ENCODE peak calls at places on chromosome 13, in nine cellular contexts. One of them, this sample, is unnamed.

GRCh38 chr13:51643882-51644281 is 59.6 kb downstream of the WDFY2 start:
- DNase-seq in mammary epithelial cell: peak; percentile 81
- DNase-seq in neural crest cell: no peak
- DNase-seq in HFF-Myc: peak; percentile 89
- DNase-seq in fibroblast of lung: peak; percentile 97
- DNase-seq in MM.1S: no peak
- DNase-seq in bronchial epithelial cell: peak; percentile 94
- DNase-seq in choroid plexus epithelial cell: peak; percentile 95
- DNase-seq in hepatocyte: no peak
- DNase-seq in this sample: peak; percentile 86

GRCh38 chr13:41054212-41054877 is 7.0 kb upstream of the WBP4 start:
- DNase-seq in bronchial epithelial cell: peak; percentile 56
- DNase-seq in hepatocyte: peak; percentile 76
- DNase-seq in HFF-Myc: peak; percentile 51
- DNase-seq in mammary epithelial cell: peak; percentile 48
- DNase-seq in fibroblast of lung: peak; percentile 66
- DNase-seq in choroid plexus epithelial cell: peak; percentile 78
- DNase-seq in neural crest cell: peak; percentile 9
- DNase-seq in MM.1S: peak; percentile 58
- DNase-seq in this sample: peak; percentile 65

GRCh38 chr13:74145249-74145970 is 11.2 kb upstream of the KLF12 start:
- DNase-seq in MM.1S: no peak
- DNase-seq in mammary epithelial cell: no peak
- DNase-seq in neural crest cell: no peak
- DNase-seq in bronchial epithelial cell: no peak
- DNase-seq in fibroblast of lung: peak; percentile 81
- DNase-seq in hepatocyte: peak; percentile 23
- DNase-seq in HFF-Myc: no peak
- DNase-seq in choroid plexus epithelial cell: peak; percentile 75
- DNase-seq in this sample: no peak

GRCh38 chr13:98482476-98483444 is 94.1 kb downstream of the STK24 start:
- DNase-seq in mammary epithelial cell: peak; percentile 67
- DNase-seq in neural crest cell: no peak
- DNase-seq in MM.1S: no peak
- DNase-seq in HFF-Myc: no peak
- DNase-seq in fibroblast of lung: peak; percentile 73
- DNase-seq in choroid plexus epithelial cell: peak; percentile 73
- DNase-seq in bronchial epithelial cell: peak; percentile 44
- DNase-seq in hepatocyte: no peak
- DNase-seq in this sample: peak; percentile 40

GRCh38 chr13:99893567-99893966 is 78.0 kb downstream of the ZIC5 start:
- DNase-seq in mammary epithelial cell: no peak
- DNase-seq in bronchial epithelial cell: no peak
- DNase-seq in fibroblast of lung: no peak
- DNase-seq in HFF-Myc: no peak
- DNase-seq in neural crest cell: no peak
- DNase-seq in hepatocyte: no peak
- DNase-seq in MM.1S: no peak
- DNase-seq in choroid plexus epithelial cell: no peak
- DNase-seq in this sample: no peak

GRCh38 chr13:75368167-75368566 is 113.8 kb downstream of the TBC1D4 start:
- DNase-seq in neural crest cell: no peak
- DNase-seq in HFF-Myc: no peak
- DNase-seq in choroid plexus epithelial cell: peak; percentile 91
- DNase-seq in MM.1S: no peak
- DNase-seq in mammary epithelial cell: peak; percentile 62
- DNase-seq in hepatocyte: peak; percentile 29
- DNase-seq in bronchial epithelial cell: peak; percentile 54
- DNase-seq in fibroblast of lung: peak; percentile 96
- DNase-seq in this sample: peak; percentile 53

GRCh38 chr13:41668130-41668757 is 210.9 kb downstream of the RGCC start:
- DNase-seq in MM.1S: peak; percentile 53
- DNase-seq in hepatocyte: peak; percentile 88
- DNase-seq in mammary epithelial cell: peak; percentile 82
- DNase-seq in fibroblast of lung: peak; percentile 90
- DNase-seq in HFF-Myc: peak; percentile 80
- DNase-seq in neural crest cell: peak; percentile 20
- DNase-seq in bronchial epithelial cell: peak; percentile 88
- DNase-seq in choroid plexus epithelial cell: peak; percentile 98
- DNase-seq in this sample: peak; percentile 91

GRCh38 chr13:52162279-52163101 is 3.1 kb upstream of the NEK3 start:
- DNase-seq in MM.1S: no peak
- DNase-seq in choroid plexus epithelial cell: peak; percentile 68
- DNase-seq in HFF-Myc: no peak
- DNase-seq in hepatocyte: no peak
- DNase-seq in bronchial epithelial cell: no peak
- DNase-seq in mammary epithelial cell: peak; percentile 49
- DNase-seq in neural crest cell: no peak
- DNase-seq in fibroblast of lung: peak; percentile 69
- DNase-seq in this sample: no peak

GRCh38 chr13:113225515-113225914 is 16.1 kb downstream of the CUL4A start:
- DNase-seq in neural crest cell: no peak
- DNase-seq in fibroblast of lung: no peak
- DNase-seq in HFF-Myc: no peak
- DNase-seq in choroid plexus epithelial cell: no peak
- DNase-seq in mammary epithelial cell: no peak
- DNase-seq in bronchial epithelial cell: no peak
- DNase-seq in hepatocyte: no peak
- DNase-seq in MM.1S: no peak
- DNase-seq in this sample: no peak

GRCh38 chr13:34352958-34353357 is 535.0 kb downstream of the RFC3 start:
- DNase-seq in bronchial epithelial cell: peak; percentile 58
- DNase-seq in neural crest cell: no peak
- DNase-seq in fibroblast of lung: peak; percentile 29
- DNase-seq in hepatocyte: no peak
- DNase-seq in choroid plexus epithelial cell: no peak
- DNase-seq in HFF-Myc: no peak
- DNase-seq in mammary epithelial cell: no peak
- DNase-seq in MM.1S: no peak
- DNase-seq in this sample: peak; percentile 42

GRCh38 chr13:93169980-93170379 is 56.6 kb upstream of the GPC6 start:
- DNase-seq in mammary epithelial cell: peak; percentile 100
- DNase-seq in bronchial epithelial cell: peak; percentile 99
- DNase-seq in neural crest cell: no peak
- DNase-seq in MM.1S: no peak
- DNase-seq in fibroblast of lung: peak; percentile 99
- DNase-seq in hepatocyte: peak; percentile 37
- DNase-seq in HFF-Myc: peak; percentile 35
- DNase-seq in choroid plexus epithelial cell: peak; percentile 89
- DNase-seq in this sample: peak; percentile 100

GRCh38 chr13:74575729-74576125 is 441.5 kb upstream of the KLF12 start:
- DNase-seq in mammary epithelial cell: peak; percentile 5
- DNase-seq in fibroblast of lung: peak; percentile 72
- DNase-seq in bronchial epithelial cell: no peak
- DNase-seq in HFF-Myc: no peak
- DNase-seq in hepatocyte: peak; percentile 69
- DNase-seq in neural crest cell: peak; percentile 63
- DNase-seq in MM.1S: peak; percentile 40
- DNase-seq in choroid plexus epithelial cell: peak; percentile 43
- DNase-seq in this sample: peak; percentile 47

GRCh38 chr13:103358245-103358932 is 292.2 kb upstream of the SLC10A2 start:
- DNase-seq in MM.1S: no peak
- DNase-seq in choroid plexus epithelial cell: no peak
- DNase-seq in neural crest cell: no peak
- DNase-seq in bronchial epithelial cell: no peak
- DNase-seq in hepatocyte: peak; percentile 19
- DNase-seq in fibroblast of lung: no peak
- DNase-seq in mammary epithelial cell: no peak
- DNase-seq in HFF-Myc: no peak
- DNase-seq in this sample: no peak

GRCh38 chr13:30395192-30396158 is 26.8 kb upstream of the UBE2L5 start:
- DNase-seq in HFF-Myc: peak; percentile 77
- DNase-seq in neural crest cell: no peak
- DNase-seq in bronchial epithelial cell: peak; percentile 94
- DNase-seq in fibroblast of lung: peak; percentile 91
- DNase-seq in hepatocyte: peak; percentile 93
- DNase-seq in MM.1S: peak; percentile 78
- DNase-seq in mammary epithelial cell: peak; percentile 87
- DNase-seq in choroid plexus epithelial cell: peak; percentile 98
- DNase-seq in this sample: peak; percentile 98

GRCh38 chr13:59829690-59830089 is 334.0 kb downstream of the DIAPH3 start:
- DNase-seq in hepatocyte: no peak
- DNase-seq in fibroblast of lung: peak; percentile 2
- DNase-seq in MM.1S: no peak
- DNase-seq in choroid plexus epithelial cell: no peak
- DNase-seq in neural crest cell: no peak
- DNase-seq in mammary epithelial cell: no peak
- DNase-seq in bronchial epithelial cell: peak; percentile 18
- DNase-seq in HFF-Myc: no peak
- DNase-seq in this sample: no peak

GRCh38 chr13:58992478-58993042 is 1171.2 kb downstream of the DIAPH3 start:
- DNase-seq in fibroblast of lung: no peak
- DNase-seq in HFF-Myc: no peak
- DNase-seq in neural crest cell: no peak
- DNase-seq in hepatocyte: no peak
- DNase-seq in mammary epithelial cell: peak; percentile 37
- DNase-seq in MM.1S: peak; percentile 22
- DNase-seq in choroid plexus epithelial cell: no peak
- DNase-seq in bronchial epithelial cell: no peak
- DNase-seq in this sample: no peak

GRCh38 chr13:45162821-45163220 is 38.0 kb downstream of the KCTD4 start:
- DNase-seq in choroid plexus epithelial cell: peak; percentile 85
- DNase-seq in bronchial epithelial cell: peak; percentile 95
- DNase-seq in hepatocyte: no peak
- DNase-seq in neural crest cell: no peak
- DNase-seq in MM.1S: no peak
- DNase-seq in mammary epithelial cell: peak; percentile 87
- DNase-seq in HFF-Myc: peak; percentile 53
- DNase-seq in fibroblast of lung: peak; percentile 93
- DNase-seq in this sample: peak; percentile 88

GRCh38 chr13:104043184-104043583 is 977.0 kb upstream of the SLC10A2 start:
- DNase-seq in bronchial epithelial cell: peak; percentile 24
- DNase-seq in choroid plexus epithelial cell: peak; percentile 43
- DNase-seq in fibroblast of lung: peak; percentile 17
- DNase-seq in neural crest cell: no peak
- DNase-seq in MM.1S: no peak
- DNase-seq in hepatocyte: no peak
- DNase-seq in mammary epithelial cell: peak; percentile 13
- DNase-seq in HFF-Myc: no peak
- DNase-seq in this sample: peak; percentile 30

DNA sequence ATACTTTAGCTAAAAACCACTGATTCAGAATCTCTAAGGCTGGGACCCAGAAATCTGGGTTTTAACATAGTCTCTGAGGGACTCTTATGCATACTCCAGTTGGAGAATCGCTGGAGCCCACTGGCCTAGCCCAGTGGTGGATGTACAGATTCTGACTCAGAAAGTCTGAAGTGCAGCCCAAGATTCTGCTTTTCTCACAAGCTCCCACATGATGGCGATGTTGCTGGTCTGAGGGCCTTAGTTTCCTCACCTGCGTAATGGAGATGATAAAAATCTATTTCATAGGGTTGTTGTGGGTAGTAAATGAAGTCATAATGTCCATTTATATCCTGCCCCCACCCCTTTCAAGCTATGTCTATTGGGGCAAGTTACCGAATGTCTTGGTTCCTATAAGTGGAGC is 7.7 kb upstream of the CDADC1 start:
- DNase-seq in bronchial epithelial cell: peak; percentile 50
- DNase-seq in choroid plexus epithelial cell: peak; percentile 64
- DNase-seq in neural crest cell: no peak
- DNase-seq in HFF-Myc: no peak
- DNase-seq in hepatocyte: peak; percentile 32
- DNase-seq in fibroblast of lung: peak; percentile 35
- DNase-seq in mammary epithelial cell: peak; percentile 39
- DNase-seq in MM.1S: peak; percentile 16
- DNase-seq in this sample: peak; percentile 60
- TF ChIP-seq CTCF in bronchial epithelial cell: peak; percentile 56
- TF ChIP-seq CTCF in choroid plexus epithelial cell: peak; percentile 84
- TF ChIP-seq CTCF in neural crest cell: peak; percentile 49
- TF ChIP-seq CTCF in HFF-Myc: peak; percentile 56
- TF ChIP-seq CTCF in hepatocyte: peak; percentile 40
- TF ChIP-seq CTCF in fibroblast of lung: peak; percentile 66
- TF ChIP-seq CTCF in mammary epithelial cell: peak; percentile 57
- TF ChIP-seq CTCF in MM.1S: peak; percentile 39
- TF ChIP-seq CTCF in this sample: peak; percentile 64

DNA sequence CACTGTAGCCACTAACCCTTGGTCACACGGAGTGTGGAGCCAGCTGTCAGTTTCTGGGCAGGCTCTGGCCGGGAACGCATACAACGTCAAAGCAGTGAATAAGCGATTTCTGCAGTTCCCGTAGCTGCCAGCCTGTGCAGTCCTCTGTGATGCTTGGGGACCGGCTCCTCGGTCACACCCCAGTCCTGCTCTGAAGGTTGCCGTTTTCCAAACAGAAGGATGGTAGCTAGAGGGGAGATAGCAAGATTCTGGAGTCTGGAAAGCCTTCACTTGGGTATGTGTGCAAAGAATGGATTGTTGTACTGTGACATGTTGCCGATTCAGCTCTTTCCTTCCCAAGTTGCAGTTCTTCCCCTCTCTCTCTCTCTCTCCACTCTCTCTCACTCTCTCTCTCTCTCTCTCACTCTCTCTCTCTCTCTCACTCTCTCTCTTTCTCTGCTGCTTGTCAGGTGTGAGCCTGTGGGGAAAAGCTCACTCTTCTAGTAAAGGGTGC is 38.7 kb upstream of the C1QTNF9 start:
- DNase-seq in bronchial epithelial cell: peak; percentile 50
- DNase-seq in HFF-Myc: no peak
- DNase-seq in hepatocyte: peak; percentile 46
- DNase-seq in MM.1S: no peak
- DNase-seq in fibroblast of lung: peak; percentile 62
- DNase-seq in choroid plexus epithelial cell: peak; percentile 62
- DNase-seq in mammary epithelial cell: peak; percentile 28
- DNase-seq in neural crest cell: peak; percentile 39
- DNase-seq in this sample: peak; percentile 46
- TF ChIP-seq CTCF in bronchial epithelial cell: no peak
- TF ChIP-seq CTCF in HFF-Myc: no peak
- TF ChIP-seq CTCF in hepatocyte: peak; percentile 19
- TF ChIP-seq CTCF in MM.1S: no peak
- TF ChIP-seq CTCF in fibroblast of lung: no peak
- TF ChIP-seq CTCF in choroid plexus epithelial cell: no peak
- TF ChIP-seq CTCF in mammary epithelial cell: no peak
- TF ChIP-seq CTCF in neural crest cell: no peak
- TF ChIP-seq CTCF in this sample: no peak

GRCh38 chr13:28483313-28483931 is 11.5 kb downstream of the FLT1 start:
- DNase-seq in fibroblast of lung: no peak
- DNase-seq in hepatocyte: no peak
- DNase-seq in HFF-Myc: no peak
- DNase-seq in choroid plexus epithelial cell: no peak
- DNase-seq in bronchial epithelial cell: no peak
- DNase-seq in mammary epithelial cell: no peak
- DNase-seq in MM.1S: no peak
- DNase-seq in neural crest cell: no peak
- DNase-seq in this sample: no peak
- TF ChIP-seq CTCF in fibroblast of lung: no peak
- TF ChIP-seq CTCF in hepatocyte: peak; percentile 23
- TF ChIP-seq CTCF in HFF-Myc: no peak
- TF ChIP-seq CTCF in choroid plexus epithelial cell: no peak
- TF ChIP-seq CTCF in bronchial epithelial cell: no peak
- TF ChIP-seq CTCF in mammary epithelial cell: no peak
- TF ChIP-seq CTCF in MM.1S: no peak
- TF ChIP-seq CTCF in neural crest cell: no peak
- TF ChIP-seq CTCF in this sample: peak; percentile 11

DNA sequence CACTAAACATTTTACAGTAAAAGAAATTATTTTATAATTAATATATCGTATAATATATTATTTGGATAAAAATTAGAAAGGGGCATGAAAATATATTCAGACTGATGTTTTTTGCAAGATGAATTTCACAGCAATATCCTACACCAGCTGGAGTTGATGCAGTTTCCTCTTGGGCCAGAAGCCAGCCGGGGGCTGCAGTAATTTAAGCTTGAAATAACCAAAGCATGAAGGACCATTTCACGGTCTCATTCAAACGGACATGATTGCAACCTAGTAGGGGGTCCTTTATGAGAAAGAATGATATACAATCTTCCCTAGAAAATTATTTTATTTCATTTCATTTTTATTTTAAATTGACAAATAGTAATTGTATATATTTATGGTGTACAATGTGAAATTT is 797.2 kb upstream of the PCDH9 start:
- DNase-seq in neural crest cell: no peak
- DNase-seq in fibroblast of lung: no peak
- DNase-seq in bronchial epithelial cell: no peak
- DNase-seq in choroid plexus epithelial cell: no peak
- DNase-seq in hepatocyte: no peak
- DNase-seq in MM.1S: no peak
- DNase-seq in HFF-Myc: no peak
- DNase-seq in mammary epithelial cell: no peak
- DNase-seq in this sample: no peak
- TF ChIP-seq CTCF in neural crest cell: no peak
- TF ChIP-seq CTCF in fibroblast of lung: no peak
- TF ChIP-seq CTCF in bronchial epithelial cell: no peak
- TF ChIP-seq CTCF in choroid plexus epithelial cell: no peak
- TF ChIP-seq CTCF in hepatocyte: no peak
- TF ChIP-seq CTCF in MM.1S: no peak
- TF ChIP-seq CTCF in HFF-Myc: no peak
- TF ChIP-seq CTCF in mammary epithelial cell: no peak
- TF ChIP-seq CTCF in this sample: no peak